ENCODE peak calls at places on chromosomes 16 and 17, in five cellular contexts. Q, D, M, A and S are unnamed samples.

GRCh38 chr16:50555892-50556673 is 7.9 kb downstream of the NKD1 start:
- DNase-seq in Q (no peak), D (no peak), M (no peak), A (no peak), S (no peak)

GRCh38 chr16:6482861-6483530 is 849.6 kb upstream of the RBFOX1 start:
- DNase-seq in Q (no peak), D (no peak), M (no peak), A (no peak), S (no peak)

GRCh38 chr16:56985288-56985961 is 3.9 kb upstream of the NLRC5 start:
- DNase-seq in Q (peak), D (peak), M (peak), A (peak), S (peak)

GRCh38 chr17:42221886-42222745 is 27.8 kb upstream of the GHDC start:
- DNase-seq in Q (peak), D (peak), M (peak), A (no peak), S (no peak)

GRCh38 chr17:17130077-17130844 is 75.9 kb downstream of the PLD6 start:
- DNase-seq in Q (peak), D (no peak), M (no peak), A (no peak), S (no peak)

GRCh38 chr17:68613739-68614298 is 12.7 kb upstream of the FAM20A start:
- DNase-seq in Q (no peak), D (no peak), M (peak), A (peak), S (no peak)

GRCh38 chr17:43350888-43351361 is 47.9 kb upstream of the ARL4D start:
- DNase-seq in Q (no peak), D (no peak), M (no peak), A (no peak), S (no peak)

GRCh38 chr16:54326266-54326662 is 39.7 kb upstream of the IRX3 start:
- DNase-seq in Q (peak), D (no peak), M (peak), A (no peak), S (no peak)

GRCh38 chr17:14201595-14201994 is 35.1 kb downstream of the CDRT15 start:
- DNase-seq in Q (no peak), D (peak), M (no peak), A (no peak), S (no peak)

GRCh38 chr17:48997103-48997826 is at the start of gene IGF2BP1:
- DNase-seq in Q (peak), D (no peak), M (peak), A (no peak), S (no peak)

GRCh38 chr17:29948460-29949185 is 7.2 kb downstream of the EFCAB5 start:
- DNase-seq in Q (no peak), D (no peak), M (no peak), A (no peak), S (no peak)

GRCh38 chr17:58318065-58318481 is 10.5 kb downstream of the TSPOAP1 start:
- DNase-seq in Q (peak), D (no peak), M (no peak), A (no peak), S (no peak)

DNA sequence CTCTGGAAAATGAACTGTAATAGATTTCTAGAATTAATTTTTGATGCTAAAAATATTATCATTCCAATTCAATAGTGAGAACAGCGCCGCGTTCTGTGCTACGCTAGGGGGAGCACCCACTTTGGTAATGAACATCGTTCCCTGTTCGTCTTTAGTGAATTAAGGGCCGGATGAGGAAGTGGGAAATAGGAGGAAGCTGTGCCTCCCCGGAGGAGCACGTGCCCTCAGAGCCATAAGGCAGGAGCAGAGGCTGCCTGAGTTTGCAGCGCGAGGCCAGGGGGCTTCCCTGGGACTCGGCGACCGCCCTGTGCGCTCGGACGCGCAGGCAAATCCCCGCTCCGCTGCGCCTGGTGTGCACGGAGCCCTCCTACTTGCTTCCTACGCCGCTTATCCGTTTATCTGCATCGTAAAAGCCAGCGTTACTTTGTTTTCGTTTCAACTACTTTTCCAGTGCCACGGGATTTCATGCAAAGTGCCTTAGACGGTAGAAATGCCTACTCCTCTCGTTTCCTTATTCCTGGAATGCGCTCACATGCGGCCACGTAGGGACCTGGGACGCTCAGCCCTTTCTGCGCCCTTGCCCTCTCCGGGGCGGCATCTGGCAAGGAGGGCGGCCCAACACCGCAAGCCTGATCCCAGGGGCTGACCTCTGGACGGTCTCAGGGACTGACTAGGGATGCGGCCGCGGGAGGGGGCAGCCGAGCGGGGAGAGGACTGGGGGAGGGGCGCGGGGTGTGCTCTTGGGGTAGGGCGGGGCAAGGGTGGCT is 76.4 kb downstream of the KCNJ12 start:
- DNase-seq in Q (peak), D (peak), M (peak), A (peak), S (peak)
- TF ChIP-seq CTCF in Q (peak), D (peak), M (peak), A (peak), S (peak)

GRCh38 chr17:47763913-47764582 is 31.0 kb downstream of the TBX21 start:
- DNase-seq in Q (no peak), D (no peak), M (no peak), A (no peak), S (no peak)
- H3K4me3 ChIP-seq in Q (no peak), D (no peak), M (no peak), A (no peak), S (no peak)

DNA sequence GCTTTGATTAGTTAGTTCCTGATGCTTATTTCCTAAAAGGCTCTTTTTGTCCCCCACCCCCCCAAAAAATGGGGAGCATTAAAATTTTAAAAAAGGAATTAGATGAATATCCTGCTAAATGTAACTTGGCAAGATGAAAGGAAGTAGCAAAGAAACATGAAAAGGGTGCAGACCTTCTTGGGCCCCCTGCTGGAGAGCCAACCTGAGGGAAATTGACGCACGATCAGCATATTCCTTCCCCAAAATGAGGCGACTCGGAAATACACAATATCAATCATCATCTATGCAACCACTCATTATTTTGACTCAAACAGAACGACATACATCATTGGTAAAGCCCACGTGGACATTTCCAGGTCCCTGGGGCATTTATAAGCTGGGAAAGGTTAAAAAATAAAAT is 59.7 kb downstream of the GRIN2A start:
- DNase-seq in Q (no peak), D (no peak), M (no peak), A (no peak), S (no peak)
- TF ChIP-seq CTCF in Q (peak), D (no peak), M (peak), A (peak), S (peak)

GRCh38 chr17:8064590-8065019 is 22.9 kb downstream of the ALOX12B start:
- DNase-seq in Q (peak), D (no peak), M (no peak), A (no peak), S (no peak)

GRCh38 chr17:8062807-8063483 is 24.1 kb downstream of the ALOX15B start:
- DNase-seq in Q (peak), D (no peak), M (no peak), A (no peak), S (no peak)

GRCh38 chr17:8060274-8060673 is 21.4 kb downstream of the ALOX15B start:
- DNase-seq in Q (peak), D (peak), M (peak), A (peak), S (peak)

GRCh38 chr17:8063761-8064589 is 23.5 kb downstream of the ALOX12B start:
- DNase-seq in Q (peak), D (no peak), M (no peak), A (no peak), S (no peak)

DNA sequence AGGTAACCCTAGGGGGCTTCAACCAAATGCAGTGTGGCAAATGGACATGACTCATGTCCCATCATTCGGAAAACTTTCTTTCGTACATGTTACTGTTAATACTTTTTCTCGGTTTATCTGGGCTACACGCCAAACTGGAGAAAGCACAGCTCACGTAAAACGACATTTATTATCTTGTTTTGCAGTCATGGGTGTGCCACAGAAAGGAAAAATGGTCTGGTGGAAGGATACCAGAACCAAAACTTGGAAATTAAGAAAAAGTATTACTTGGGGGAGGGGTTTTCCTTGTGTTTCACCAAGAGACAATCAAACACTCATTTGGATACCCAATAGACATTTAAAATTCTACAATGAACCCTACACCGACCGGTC is 23.6 kb downstream of the ALOX15B start:
- DNase-seq in Q (peak), D (no peak), M (peak), A (no peak), S (no peak)
- H3K4me3 ChIP-seq in Q (peak), D (peak), M (peak), A (no peak), S (no peak)

GRCh38 chr17:75590314-75590761 is 2.7 kb downstream of the MYO15B start:
- DNase-seq in Q (peak), D (no peak), M (no peak), A (no peak), S (no peak)

GRCh38 chr17:75588546-75589016 is 981 bp downstream of the MYO15B start:
- DNase-seq in Q (no peak), D (peak), M (no peak), A (peak), S (no peak)

GRCh38 chr17:75589017-75589918 is 1.7 kb downstream of the MYO15B start:
- DNase-seq in Q (peak), D (peak), M (peak), A (peak), S (peak)

GRCh38 chr17:75589919-75590303 is 2.3 kb downstream of the MYO15B start:
- DNase-seq in Q (no peak), D (peak), M (no peak), A (no peak), S (no peak)

GRCh38 chr17:75587718-75588545 is at the start of gene MYO15B:
- DNase-seq in Q (peak), D (peak), M (peak), A (peak), S (no peak)
- TF ChIP-seq CTCF in Q (no peak), D (peak), M (peak), A (peak), S (no peak)

DNA sequence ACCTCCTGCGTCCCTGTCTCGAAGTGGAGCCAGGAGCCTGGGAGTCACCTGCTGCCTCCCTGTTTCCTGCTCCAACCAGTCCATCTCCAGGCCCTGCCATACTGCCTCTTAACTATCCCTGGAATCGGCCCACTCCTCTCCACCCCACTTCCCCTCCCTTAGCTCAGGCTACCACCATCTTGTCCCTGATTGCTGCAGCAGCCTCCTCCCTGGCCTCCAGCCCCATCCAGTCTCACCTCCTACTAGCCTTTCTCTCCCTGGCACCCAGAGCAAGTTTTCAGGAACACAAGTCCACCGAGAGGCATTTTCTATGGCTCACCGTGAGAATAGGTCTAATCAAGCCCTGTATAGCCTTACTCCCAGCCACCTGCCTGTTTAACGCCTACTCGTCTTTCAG is 865 bp upstream of the CAMKK1 start:
- DNase-seq in Q (no peak), D (no peak), M (no peak), A (no peak), S (no peak)
- H3K4me3 ChIP-seq in Q (peak), D (peak), M (no peak), A (peak), S (no peak)

DNA sequence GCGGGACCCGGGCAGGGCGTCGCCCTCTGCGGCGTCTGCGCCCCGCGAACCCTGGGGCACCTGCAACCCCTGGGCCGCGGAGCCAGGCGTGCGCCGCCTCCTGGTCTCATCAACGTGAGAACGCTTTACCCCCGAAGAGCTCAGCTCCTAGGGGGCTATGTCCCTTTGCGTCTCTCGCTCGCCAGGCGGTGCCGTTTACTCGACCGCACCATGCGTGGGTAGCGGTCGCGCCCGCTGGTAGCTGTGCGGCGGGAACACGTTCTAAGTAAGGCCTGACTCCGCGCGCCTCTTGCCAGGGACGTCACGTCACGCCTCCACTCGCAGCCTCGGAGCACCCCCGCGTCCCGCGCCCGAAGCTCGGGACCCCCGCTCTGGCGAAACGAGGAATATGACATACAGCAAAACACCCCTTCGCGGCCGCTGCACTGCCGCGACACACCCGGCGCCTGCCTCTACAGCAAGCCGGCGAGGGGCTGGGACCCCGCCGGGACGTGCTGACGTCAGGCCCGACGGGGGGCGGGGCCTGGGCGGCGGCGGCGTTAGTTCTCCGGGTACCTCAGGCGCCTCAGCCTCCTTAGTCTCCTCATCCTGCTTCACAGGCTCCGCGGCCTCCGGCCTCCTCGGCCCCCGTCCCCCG is at the start of gene RAB11FIP3:
- DNase-seq in Q (peak), D (peak), M (peak), A (peak), S (peak)
- TF ChIP-seq CTCF in Q (no peak), D (no peak), M (no peak), A (no peak), S (peak)

GRCh38 chr17:67054608-67055007 is 10.3 kb downstream of the CACNG1 start:
- DNase-seq in Q (no peak), D (no peak), M (no peak), A (no peak), S (no peak)
- H3K4me3 ChIP-seq in Q (no peak), D (no peak), M (no peak), A (no peak), S (no peak)

GRCh38 chr17:50909765-50910661 is 43.9 kb upstream of the TOB1 start:
- DNase-seq in Q (no peak), D (no peak), M (no peak), A (no peak), S (no peak)

GRCh38 chr17:50913120-50913519 is 47.0 kb upstream of the TOB1 start:
- DNase-seq in Q (no peak), D (no peak), M (no peak), A (no peak), S (no peak)

GRCh38 chr17:50914510-50914849 is 48.3 kb upstream of the TOB1 start:
- DNase-seq in Q (no peak), D (no peak), M (no peak), A (no peak), S (no peak)

GRCh38 chr17:50911450-50911849 is 45.3 kb upstream of the TOB1 start:
- DNase-seq in Q (no peak), D (no peak), M (no peak), A (no peak), S (no peak)

GRCh38 chr17:50911890-50912289 is 45.7 kb upstream of the TOB1 start:
- DNase-seq in Q (no peak), D (no peak), M (no peak), A (no peak), S (no peak)
- TF ChIP-seq CTCF in Q (no peak), D (no peak), M (no peak), A (no peak), S (no peak)